ENCODE peak calls at places on chromosomes 13 and 19, in nine cellular contexts. G, R, Y, C, A, L, P, Q and T are unnamed samples.

GRCh38 chr19:42335374-42335936 is 10.0 kb downstream of the MEGF8 start:
- ATAC-seq in L (no peak), Q (no peak), C (no peak), A (no peak), P (no peak), R (no peak), Y (no peak), G (no peak), T (no peak)

GRCh38 chr13:97353927-97354326 is 80.0 kb upstream of the RAP2A start:
- ATAC-seq in C (no peak), Y (no peak), P (peak), G (no peak), A (no peak), R (no peak), Q (no peak), L (no peak), T (no peak)

GRCh38 chr19:35716735-35716984 is 1.1 kb upstream of the KMT2B start:
- ATAC-seq in Q (no peak), A (no peak), G (no peak), L (no peak), R (no peak), Y (no peak), C (peak), P (no peak), T (peak)

GRCh38 chr13:110150384-110151091 is 156.4 kb downstream of the COL4A1 start:
- ATAC-seq in Q (no peak), G (no peak), R (peak), L (no peak), P (peak), Y (no peak), C (no peak), A (no peak), T (peak)

GRCh38 chr13:111328803-111329410 is 8.5 kb downstream of the TEX29 start:
- ATAC-seq in L (no peak), A (no peak), C (no peak), G (no peak), Y (no peak), P (no peak), R (no peak), Q (no peak), T (no peak)

GRCh38 chr13:113291997-113292862 is 4.8 kb upstream of the LAMP1 start:
- ATAC-seq in R (no peak), C (no peak), G (no peak), L (no peak), Y (no peak), P (peak), A (no peak), Q (no peak), T (no peak)

GRCh38 chr13:29817604-29818378 is 32.6 kb downstream of the UBL3 start:
- ATAC-seq in Q (no peak), C (no peak), A (peak), Y (peak), R (no peak), G (peak), L (no peak), P (no peak), T (peak)

GRCh38 chr19:45542234-45542668 is 35.0 kb downstream of the VASP start:
- ATAC-seq in Y (no peak), P (no peak), Q (no peak), R (no peak), A (no peak), C (no peak), L (no peak), G (no peak), T (no peak)

GRCh38 chr19:48900477-48901452 is 653 bp downstream of the NUCB1 start:
- ATAC-seq in P (peak), Y (no peak), R (peak), Q (peak), A (peak), C (peak), L (peak), G (peak), T (no peak)

GRCh38 chr19:15498910-15499309 is 9.4 kb upstream of the CYP4F22 start:
- ATAC-seq in G (peak), P (no peak), C (no peak), Q (no peak), Y (peak), A (no peak), R (no peak), L (no peak), T (no peak)

GRCh38 chr13:111204438-111205177 is 89.5 kb downstream of the ARHGEF7 start:
- ATAC-seq in P (peak), L (no peak), R (peak), A (no peak), C (peak), Y (no peak), G (no peak), Q (no peak), T (no peak)

GRCh38 chr19:19452241-19453128 is 47.0 kb downstream of the GATAD2A start:
- ATAC-seq in A (no peak), L (no peak), P (no peak), C (no peak), Y (no peak), Q (no peak), R (no peak), G (no peak), T (no peak)

GRCh38 chr13:41034862-41035261 is 15.7 kb upstream of the ELF1 start:
- ATAC-seq in A (no peak), P (no peak), Q (no peak), G (peak), L (no peak), R (no peak), Y (peak), C (no peak), T (no peak)

GRCh38 chr13:23865898-23866297 is 23.3 kb downstream of the MIPEP start:
- ATAC-seq in L (no peak), Q (no peak), Y (no peak), C (no peak), P (no peak), G (no peak), R (no peak), A (no peak), T (no peak)

GRCh38 chr13:32216281-32216680 is 98.9 kb downstream of the ZAR1L start:
- ATAC-seq in P (no peak), L (no peak), Y (no peak), G (no peak), R (no peak), C (no peak), Q (no peak), A (no peak), T (no peak)

GRCh38 chr13:101711307-101712025 is 259.0 kb downstream of the ITGBL1 start:
- ATAC-seq in C (peak), G (no peak), P (no peak), R (peak), L (no peak), Q (no peak), Y (no peak), A (no peak), T (no peak)

GRCh38 chr13:30222253-30222652 is 85.1 kb downstream of the KATNAL1 start:
- ATAC-seq in L (no peak), C (no peak), Q (no peak), G (no peak), R (no peak), A (no peak), P (no peak), Y (no peak), T (no peak)

GRCh38 chr19:17775245-17775927 is 19.6 kb upstream of the B3GNT3 start:
- ATAC-seq in Y (no peak), P (peak), Q (peak), G (no peak), R (no peak), A (no peak), C (no peak), L (no peak), T (no peak)

GRCh38 chr13:97313481-97313880 is 91.3 kb downstream of the MBNL2 start:
- ATAC-seq in A (no peak), P (no peak), R (no peak), L (no peak), Y (no peak), C (no peak), Q (no peak), G (no peak), T (no peak)

GRCh38 chr19:38683393-38684077 is 36.1 kb downstream of the ACTN4 start:
- ATAC-seq in Y (peak), Q (peak), R (peak), G (peak), C (peak), L (peak), A (peak), P (peak), T (peak)

GRCh38 chr19:51339313-51339686 is 2.6 kb downstream of the VSIG10L start:
- ATAC-seq in C (no peak), P (peak), R (peak), Q (peak), L (no peak), G (peak), Y (peak), A (peak), T (peak)

GRCh38 chr19:23917856-23918255 is 3.2 kb downstream of the ZNF726 start:
- ATAC-seq in C (no peak), G (no peak), Q (no peak), A (no peak), R (no peak), L (no peak), P (no peak), Y (no peak), T (no peak)

GRCh38 chr13:72527333-72527732 is 200.1 kb downstream of the MZT1 start:
- ATAC-seq in G (no peak), P (no peak), Y (no peak), R (no peak), Q (no peak), A (no peak), C (no peak), L (no peak), T (no peak)

GRCh38 chr19:58350871-58351557 is 2.3 kb downstream of the A1BG start:
- ATAC-seq in Q (no peak), P (no peak), R (no peak), Y (no peak), L (no peak), G (no peak), C (no peak), A (no peak), T (no peak)

GRCh38 chr19:1725100-1726064 is 27.9 kb upstream of the ONECUT3 start:
- ATAC-seq in G (peak), Q (peak), L (peak), R (peak), C (peak), A (peak), Y (peak), P (peak), T (peak)

GRCh38 chr13:33277351-33277750 is 8.2 kb downstream of the STARD13 start:
- ATAC-seq in G (no peak), Y (no peak), P (no peak), A (no peak), R (no peak), Q (no peak), L (no peak), C (no peak), T (no peak)

GRCh38 chr19:6778386-6778785 is 5.9 kb downstream of the VAV1 start:
- ATAC-seq in L (no peak), P (no peak), Q (no peak), G (no peak), A (no peak), C (no peak), Y (no peak), R (no peak), T (no peak)

GRCh38 chr19:44571830-44572661 is 41.3 kb upstream of the IGSF23 start:
- ATAC-seq in Y (no peak), R (no peak), A (no peak), P (no peak), L (no peak), G (no peak), Q (no peak), C (no peak), T (no peak)

GRCh38 chr19:20179946-20180345 is 12.9 kb downstream of the ZNF486 start:
- ATAC-seq in R (no peak), A (no peak), G (no peak), C (no peak), P (no peak), Q (no peak), L (no peak), Y (no peak), T (no peak)

GRCh38 chr19:51020988-51021651 is 1.6 kb upstream of the KLK10 start:
- ATAC-seq in P (peak), G (no peak), Y (peak), R (peak), Q (no peak), C (peak), A (no peak), L (no peak), T (no peak)

GRCh38 chr13:27110056-27110746 is 61.4 kb downstream of the USP12 start:
- ATAC-seq in Y (no peak), P (no peak), G (no peak), A (no peak), R (no peak), L (no peak), C (no peak), Q (no peak), T (no peak)